ENCODE peak calls at places on chromosome 18, in seven cellular contexts. D, E, I, U, N, C and G are unnamed samples.

GRCh38 chr18:35130236-35130635 is 89.0 kb downstream of the MAPRE2 start:
- DNase-seq in D (no peak), E (no peak), I (no peak), U (no peak), N (no peak), C (no peak), G (no peak)

GRCh38 chr18:48133675-48134251 is 203.3 kb upstream of the SMAD2 start:
- DNase-seq in D (no peak), E (no peak), I (no peak), U (peak), N (no peak), C (peak), G (peak)

GRCh38 chr18:5456577-5457466 is 87.0 kb downstream of the EPB41L3 start:
- DNase-seq in D (peak), E (no peak), I (peak), U (no peak), N (no peak), C (peak), G (no peak)

GRCh38 chr18:35231052-35231451 is 9.8 kb upstream of the ZNF397 start:
- DNase-seq in D (peak), E (peak), I (peak), U (peak), N (peak), C (peak), G (peak)

GRCh38 chr18:9094307-9095226 is 7.9 kb upstream of the NDUFV2 start:
- DNase-seq in D (peak), E (peak), I (peak), U (peak), N (no peak), C (peak), G (no peak)

GRCh38 chr18:35267809-35268208 is 22.2 kb downstream of the ZSCAN30 start:
- DNase-seq in D (no peak), E (no peak), I (no peak), U (no peak), N (no peak), C (no peak), G (no peak)

GRCh38 chr18:32915526-32915925 is 142.7 kb upstream of the KLHL14 start:
- DNase-seq in D (no peak), E (no peak), I (no peak), U (no peak), N (no peak), C (no peak), G (no peak)

GRCh38 chr18:2988041-2988794 is 24.7 kb downstream of the LPIN2 start:
- DNase-seq in D (no peak), E (no peak), I (peak), U (peak), N (no peak), C (peak), G (no peak)

GRCh38 chr18:961644-962355 is 57.1 kb downstream of the ADCYAP1 start:
- DNase-seq in D (no peak), E (peak), I (peak), U (peak), N (peak), C (peak), G (no peak)

GRCh38 chr18:47380153-47380552 is 128.7 kb upstream of the SKOR2 start:
- DNase-seq in D (no peak), E (no peak), I (no peak), U (no peak), N (no peak), C (no peak), G (no peak)

GRCh38 chr18:3264362-3264761 is 2.4 kb downstream of the MYL12B start:
- DNase-seq in D (no peak), E (no peak), I (peak), U (no peak), N (no peak), C (no peak), G (no peak)

GRCh38 chr18:68769423-68769822 is 28.5 kb upstream of the CCDC102B start:
- DNase-seq in D (no peak), E (no peak), I (peak), U (no peak), N (no peak), C (peak), G (no peak)

GRCh38 chr18:26685438-26686173 is 137.3 kb upstream of the KCTD1 start:
- DNase-seq in D (no peak), E (no peak), I (no peak), U (no peak), N (no peak), C (no peak), G (no peak)

GRCh38 chr18:75869197-75869596 is 441.7 kb upstream of the SMIM21 start:
- DNase-seq in D (no peak), E (no peak), I (no peak), U (no peak), N (no peak), C (no peak), G (no peak)

GRCh38 chr18:76927216-76927725 is 104.9 kb downstream of the ZNF236 start:
- DNase-seq in D (no peak), E (no peak), I (no peak), U (no peak), N (no peak), C (no peak), G (no peak)

GRCh38 chr18:76450912-76451421 is 44.1 kb downstream of the ZNF516 start:
- DNase-seq in D (no peak), E (peak), I (peak), U (no peak), N (no peak), C (peak), G (no peak)

GRCh38 chr18:43009666-43010065 is 105.8 kb downstream of the RIT2 start:
- DNase-seq in D (no peak), E (no peak), I (no peak), U (no peak), N (no peak), C (no peak), G (no peak)

GRCh38 chr18:499351-500229 is 911 bp downstream of the COLEC12 start:
- DNase-seq in D (peak), E (no peak), I (peak), U (no peak), N (no peak), C (peak), G (no peak)

GRCh38 chr18:37537868-37538525 is 27.6 kb downstream of the CELF4 start:
- DNase-seq in D (peak), E (peak), I (peak), U (peak), N (no peak), C (peak), G (no peak)

GRCh38 chr18:21255211-21255610 is 13.2 kb downstream of the GREB1L start:
- DNase-seq in D (no peak), E (no peak), I (no peak), U (no peak), N (no peak), C (no peak), G (no peak)

GRCh38 chr18:59631583-59632181 is 65.5 kb downstream of the CCBE1 start:
- DNase-seq in D (no peak), E (no peak), I (peak), U (peak), N (no peak), C (peak), G (no peak)

GRCh38 chr18:5890606-5891360 is 4.5 kb downstream of the TMEM200C start:
- DNase-seq in D (no peak), E (peak), I (no peak), U (no peak), N (no peak), C (peak), G (no peak)

GRCh38 chr18:21682276-21683051 is 22.1 kb downstream of the ABHD3 start:
- DNase-seq in D (peak), E (no peak), I (peak), U (peak), N (no peak), C (peak), G (no peak)

GRCh38 chr18:41660654-41661053 is 294.4 kb upstream of the PIK3C3 start:
- DNase-seq in D (no peak), E (no peak), I (no peak), U (no peak), N (no peak), C (peak), G (no peak)

GRCh38 chr18:44937985-44938384 is 257.3 kb downstream of the SETBP1 start:
- DNase-seq in D (no peak), E (no peak), I (no peak), U (no peak), N (no peak), C (no peak), G (no peak)

GRCh38 chr18:9285604-9286003 is 49.0 kb upstream of the TWSG1 start:
- DNase-seq in D (no peak), E (no peak), I (no peak), U (no peak), N (no peak), C (no peak), G (no peak)

GRCh38 chr18:55407774-55408535 is 180.0 kb downstream of the TCF4 start:
- DNase-seq in D (no peak), E (no peak), I (no peak), U (no peak), N (no peak), C (no peak), G (no peak)

GRCh38 chr18:26477828-26478466 is 70.4 kb downstream of the KCTD1 start:
- DNase-seq in D (no peak), E (no peak), I (no peak), U (peak), N (no peak), C (no peak), G (no peak)

GRCh38 chr18:75244336-75244735 is 33.7 kb downstream of the TSHZ1 start:
- DNase-seq in D (no peak), E (no peak), I (no peak), U (no peak), N (no peak), C (no peak), G (no peak)

GRCh38 chr18:59054892-59055291 is 84.8 kb upstream of the SEC11C start:
- DNase-seq in D (no peak), E (no peak), I (no peak), U (no peak), N (no peak), C (no peak), G (no peak)

GRCh38 chr18:31687529-31687928 is 3.1 kb upstream of the B4GALT6 start:
- DNase-seq in D (no peak), E (no peak), I (peak), U (no peak), N (no peak), C (no peak), G (no peak)

GRCh38 chr18:74564012-74564411 is 29.7 kb downstream of the CNDP1 start:
- DNase-seq in D (no peak), E (no peak), I (no peak), U (no peak), N (no peak), C (no peak), G (no peak)